ENCODE peak calls at places on chromosomes 6 and 20, in ten cellular contexts. O is left lung; K is AG04450; U is NB4; H is fibroblast of the aortic adventitia; S is CD4-positive, CD25-positive, alpha-beta regulatory T cell; R is heart right ventricle; G is pancreas; B is BJ; C is tibial nerve. V is an unnamed sample.

GRCh38 chr20:63830821-63831593 is at the start of gene ZBTB46:
- DNase-seq in S (no peak), G (peak), B (no peak), C (no peak), O (peak), R (peak), K (no peak), H (no peak), U (peak), V (no peak)

GRCh38 chr20:38152175-38153010 is 12.7 kb downstream of the TGM2 start:
- DNase-seq in S (no peak), R (peak), K (no peak), C (peak), G (peak), U (peak), B (no peak), O (peak), H (peak), V (peak)

GRCh38 chr6:144064831-144065668 is 30.3 kb downstream of the SF3B5 start:
- DNase-seq in U (no peak), S (no peak), G (peak), R (no peak), O (no peak), C (no peak), H (no peak), B (no peak), K (no peak), V (no peak)

GRCh38 chr6:37258716-37259115 is 772 bp upstream of the TMEM217 start:
- DNase-seq in R (no peak), S (no peak), H (peak), O (no peak), G (no peak), K (no peak), B (no peak), U (no peak), C (no peak), V (no peak)

GRCh38 chr20:61933481-61933950 is 132.2 kb downstream of the TAF4 start:
- DNase-seq in O (no peak), B (no peak), U (no peak), K (no peak), H (no peak), C (peak), G (no peak), S (no peak), R (peak), V (no peak)

GRCh38 chr6:41176189-41176588 is 13.3 kb upstream of the TREM2 start:
- DNase-seq in R (no peak), C (no peak), B (no peak), H (no peak), U (no peak), G (no peak), S (no peak), O (no peak), K (no peak), V (no peak)

GRCh38 chr6:117951783-117952182 is 44.7 kb downstream of the SLC35F1 start:
- DNase-seq in U (no peak), S (no peak), R (no peak), K (no peak), O (no peak), G (no peak), B (no peak), H (no peak), C (no peak), V (peak)

GRCh38 chr6:152846825-152847224 is 96.2 kb downstream of the VIP start:
- DNase-seq in G (no peak), U (peak), C (no peak), H (no peak), K (no peak), R (no peak), B (no peak), S (no peak), O (no peak), V (no peak)

GRCh38 chr6:100753421-100753820 is 127.7 kb downstream of the ASCC3 start:
- DNase-seq in R (no peak), H (no peak), O (no peak), G (no peak), K (no peak), C (no peak), U (no peak), B (no peak), S (no peak), V (no peak)

GRCh38 chr6:29793036-29793356 is 34.6 kb upstream of the HLA-G start:
- DNase-seq in S (no peak), K (no peak), C (no peak), O (no peak), U (no peak), B (no peak), R (no peak), H (no peak), G (no peak), V (no peak)

GRCh38 chr6:154754152-154754551 is 20.9 kb downstream of the SCAF8 start:
- DNase-seq in O (no peak), R (no peak), G (no peak), U (no peak), H (peak), K (no peak), C (no peak), B (no peak), S (no peak), V (peak)

GRCh38 chr6:4209201-4209600 is 73.8 kb upstream of the ECI2 start:
- DNase-seq in O (no peak), G (no peak), S (no peak), U (peak), R (no peak), H (no peak), K (no peak), B (no peak), C (no peak), V (no peak)

GRCh38 chr20:24147961-24148360 is 159.4 kb upstream of the GGTLC1 start:
- DNase-seq in U (no peak), B (no peak), R (no peak), S (no peak), G (no peak), O (no peak), C (no peak), K (no peak), H (no peak), V (no peak)

GRCh38 chr6:16570946-16571345 is 190.3 kb downstream of the ATXN1 start:
- DNase-seq in K (no peak), U (no peak), S (no peak), B (no peak), H (no peak), C (no peak), R (no peak), G (no peak), O (no peak), V (no peak)

GRCh38 chr6:40256831-40257230 is 322.6 kb upstream of the MOCS1 start:
- DNase-seq in K (no peak), H (no peak), R (no peak), B (no peak), O (no peak), G (no peak), S (no peak), C (no peak), U (no peak), V (no peak)

GRCh38 chr20:3449319-3449718 is 21.5 kb upstream of the ATRN start:
- DNase-seq in H (no peak), B (no peak), K (no peak), O (no peak), U (no peak), C (no peak), S (no peak), R (no peak), G (no peak), V (no peak)

GRCh38 chr6:143007626-143008025 is 53.1 kb upstream of the AIG1 start:
- DNase-seq in G (no peak), B (peak), K (no peak), C (no peak), O (no peak), R (no peak), S (no peak), U (no peak), H (peak), V (no peak)

GRCh38 chr6:10838794-10839333 is 525 bp upstream of the MAK start:
- DNase-seq in C (no peak), K (no peak), R (no peak), U (no peak), O (no peak), B (no peak), G (no peak), S (no peak), H (no peak), V (no peak)

GRCh38 chr20:2804921-2805681 is 4.7 kb upstream of the CPXM1 start:
- DNase-seq in R (no peak), O (peak), G (no peak), B (no peak), C (no peak), H (peak), U (peak), K (no peak), S (no peak), V (no peak)

GRCh38 chr20:35730583-35731468 is 11.2 kb downstream of the RBM39 start:
- DNase-seq in G (no peak), B (no peak), C (no peak), O (no peak), U (no peak), S (no peak), R (no peak), H (no peak), K (no peak), V (no peak)

GRCh38 chr20:25695532-25696383 is 895 bp downstream of the ZNF337 start:
- DNase-seq in O (no peak), R (no peak), K (no peak), G (no peak), B (no peak), S (no peak), C (no peak), U (peak), H (peak), V (no peak)

GRCh38 chr20:63828951-63829350 is 2.1 kb downstream of the ZBTB46 start:
- DNase-seq in G (no peak), U (peak), C (no peak), O (no peak), S (no peak), R (no peak), B (no peak), H (no peak), K (no peak), V (no peak)

GRCh38 chr6:55040102-55040848 is 134.0 kb upstream of the HCRTR2 start:
- DNase-seq in H (peak), G (no peak), S (no peak), U (no peak), O (no peak), R (no peak), K (peak), B (peak), C (no peak), V (peak)

GRCh38 chr20:63310265-63310971 is 17.4 kb downstream of the COL20A1 start:
- DNase-seq in B (no peak), O (peak), U (no peak), C (no peak), R (no peak), S (no peak), H (no peak), G (peak), K (no peak), V (no peak)

GRCh38 chr20:35199696-35200095 is 26.8 kb upstream of the MMP24 start:
- DNase-seq in B (no peak), U (no peak), R (no peak), C (no peak), S (no peak), G (no peak), H (peak), K (no peak), O (no peak), V (no peak)

GRCh38 chr20:49541733-49542513 is 26.0 kb downstream of the PTGIS start:
- DNase-seq in K (peak), S (peak), U (peak), O (no peak), C (peak), B (no peak), H (peak), R (peak), G (peak), V (peak)

GRCh38 chr6:85460951-85461805 is 11.3 kb downstream of the NT5E start:
- DNase-seq in K (no peak), U (peak), B (no peak), C (no peak), G (no peak), R (no peak), S (peak), O (no peak), H (peak), V (no peak)

GRCh38 chr20:36274248-36274841 is 31.8 kb upstream of the DLGAP4 start:
- DNase-seq in R (no peak), C (no peak), H (no peak), O (no peak), G (no peak), B (no peak), S (no peak), U (no peak), K (no peak), V (no peak)

GRCh38 chr6:72324591-72324990 is 297.3 kb upstream of the KCNQ5 start:
- DNase-seq in B (no peak), H (no peak), U (peak), S (no peak), R (no peak), K (no peak), O (no peak), C (no peak), G (no peak), V (no peak)

GRCh38 chr20:3908667-3909066 is 19.5 kb downstream of the PANK2 start:
- DNase-seq in B (no peak), H (no peak), U (no peak), R (peak), K (no peak), O (no peak), G (no peak), S (no peak), C (no peak), V (no peak)

GRCh38 chr6:21423106-21423854 is 170.3 kb upstream of the SOX4 start:
- DNase-seq in C (no peak), K (no peak), O (peak), R (no peak), B (no peak), U (no peak), S (no peak), H (no peak), G (no peak), V (no peak)

GRCh38 chr6:111306104-111306888 is 176.7 kb downstream of the REV3L start:
- DNase-seq in S (no peak), B (no peak), H (no peak), G (no peak), K (no peak), C (no peak), U (no peak), R (no peak), O (no peak), V (no peak)

GRCh38 chr6:111307275-111307858 is 175.7 kb downstream of the REV3L start:
- DNase-seq in H (no peak), K (no peak), S (no peak), R (no peak), C (no peak), B (no peak), G (no peak), O (no peak), U (no peak), V (no peak)

GRCh38 chr6:111297776-111298175 is 185.2 kb downstream of the REV3L start:
- DNase-seq in O (no peak), K (no peak), B (no peak), U (no peak), G (no peak), C (no peak), H (no peak), R (no peak), S (no peak), V (no peak)

GRCh38 chr6:111301914-111302313 is 181.1 kb downstream of the REV3L start:
- DNase-seq in S (no peak), U (no peak), C (no peak), R (no peak), K (no peak), G (no peak), B (no peak), H (no peak), O (no peak), V (no peak)
- H3K4me3 ChIP-seq in S (no peak), U (no peak), C (no peak), R (no peak), K (no peak), G (no peak), B (no peak), H (no peak), O (no peak), V (no peak)

GRCh38 chr6:33744895-33745546 is 1.7 kb downstream of the IP6K3 start:
- DNase-seq in G (no peak), C (no peak), K (no peak), R (no peak), B (no peak), H (no peak), U (no peak), S (no peak), O (no peak), V (no peak)
- H3K4me3 ChIP-seq in G (no peak), C (no peak), K (no peak), R (peak), B (no peak), H (no peak), U (no peak), S (no peak), O (peak), V (no peak)

GRCh38 chr6:107737397-107737793 is 86.7 kb downstream of the SCML4 start:
- DNase-seq in C (no peak), G (no peak), U (no peak), S (no peak), R (no peak), O (no peak), B (no peak), H (no peak), K (no peak), V (no peak)

GRCh38 chr6:107743311-107743710 is 80.8 kb downstream of the SCML4 start:
- DNase-seq in K (no peak), O (no peak), C (no peak), H (no peak), S (no peak), B (no peak), U (no peak), G (no peak), R (no peak), V (no peak)

GRCh38 chr6:107736713-107737396 is 87.3 kb downstream of the SCML4 start:
- DNase-seq in H (no peak), S (peak), B (no peak), U (no peak), K (no peak), G (no peak), R (no peak), C (no peak), O (no peak), V (no peak)

GRCh38 chr6:107741191-107741680 is 82.9 kb downstream of the SCML4 start:
- DNase-seq in K (no peak), O (no peak), G (no peak), H (peak), B (no peak), R (no peak), S (no peak), U (no peak), C (no peak), V (no peak)

DNA sequence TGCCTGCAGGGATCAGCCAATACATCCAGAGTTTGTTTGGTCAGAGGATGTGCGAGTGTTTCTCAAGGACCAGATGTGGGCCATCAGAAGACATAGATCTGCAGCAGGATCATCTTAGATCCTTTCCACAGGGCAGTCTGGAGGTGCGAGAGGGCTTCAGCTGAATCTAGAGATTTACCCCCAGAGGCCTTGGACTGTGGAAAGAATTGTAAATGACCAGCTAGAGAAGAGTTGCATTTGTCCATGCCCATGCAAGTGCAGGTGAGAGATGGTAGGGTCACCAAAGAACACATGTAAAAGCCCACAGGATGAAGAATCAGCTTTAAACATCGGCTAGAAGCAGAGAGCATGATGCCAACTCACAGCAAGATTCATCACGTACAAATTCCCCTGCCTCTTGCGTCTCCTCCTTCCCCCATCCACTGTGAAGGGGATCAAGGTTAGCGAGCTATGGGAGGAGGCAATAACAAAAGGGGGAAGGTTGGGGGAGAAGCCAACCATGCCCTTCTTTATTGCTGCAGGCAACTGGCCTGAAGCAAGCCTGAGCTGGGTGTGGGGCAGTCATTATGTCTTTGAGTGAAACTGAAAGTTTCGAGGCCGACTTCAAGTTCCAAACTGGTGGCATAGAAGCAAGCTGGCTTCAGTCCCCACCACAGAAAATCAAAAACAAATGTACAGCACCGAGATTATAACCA is 83.5 kb downstream of the SCML4 start:
- DNase-seq in G (no peak), B (no peak), H (peak), R (no peak), U (no peak), C (no peak), O (no peak), S (peak), K (no peak), V (no peak)
- H3K4me3 ChIP-seq in G (no peak), B (peak), H (peak), R (no peak), U (no peak), C (no peak), O (no peak), S (peak), K (no peak), V (no peak)

GRCh38 chr20:6644818-6645620 is 122.5 kb upstream of the BMP2 start:
- DNase-seq in R (no peak), O (no peak), G (no peak), U (no peak), H (no peak), S (no peak), B (no peak), C (no peak), K (no peak), V (no peak)
- H3K4me3 ChIP-seq in R (no peak), O (no peak), G (no peak), U (no peak), H (no peak), S (no peak), B (no peak), C (no peak), K (no peak), V (no peak)

GRCh38 chr6:90940812-90941481 is 354.1 kb upstream of the MAP3K7 start:
- DNase-seq in H (peak), R (no peak), G (no peak), B (peak), U (peak), C (no peak), K (peak), O (no peak), S (peak), V (peak)
- H3K4me3 ChIP-seq in H (no peak), R (no peak), G (no peak), B (no peak), U (no peak), C (no peak), K (no peak), O (no peak), S (peak), V (no peak)

DNA sequence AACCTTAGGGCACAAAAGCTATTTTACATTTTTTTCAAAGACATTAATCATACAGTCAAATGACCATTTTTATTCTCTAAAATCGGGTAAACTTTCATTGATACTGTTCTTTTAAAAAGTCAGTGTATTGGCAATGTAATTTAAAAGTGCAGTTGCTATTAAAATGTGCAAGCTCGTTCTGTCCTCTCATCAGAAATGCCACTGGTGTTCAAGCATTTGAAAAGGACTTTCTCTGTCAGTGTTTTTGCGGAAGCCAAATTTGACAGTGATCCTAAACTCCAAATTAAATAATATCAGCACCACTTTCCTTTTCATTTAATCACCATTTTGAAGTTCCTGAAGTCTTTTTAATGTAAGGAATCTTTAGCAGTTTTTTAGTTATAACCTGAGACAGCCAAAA is 69.6 kb downstream of the AFG1L start:
- DNase-seq in H (no peak), K (no peak), S (no peak), B (no peak), R (no peak), U (peak), C (no peak), O (no peak), G (no peak), V (no peak)
- H3K4me3 ChIP-seq in H (no peak), K (no peak), S (peak), B (no peak), R (no peak), U (peak), C (no peak), O (peak), G (no peak), V (no peak)

GRCh38 chr6:56850618-56851017 is 104.3 kb upstream of the BEND6 start:
- DNase-seq in G (no peak), B (no peak), R (no peak), U (no peak), H (peak), S (no peak), K (no peak), O (no peak), C (no peak), V (no peak)
- H3K4me3 ChIP-seq in G (no peak), B (peak), R (peak), U (no peak), H (peak), S (no peak), K (peak), O (peak), C (no peak), V (peak)

DNA sequence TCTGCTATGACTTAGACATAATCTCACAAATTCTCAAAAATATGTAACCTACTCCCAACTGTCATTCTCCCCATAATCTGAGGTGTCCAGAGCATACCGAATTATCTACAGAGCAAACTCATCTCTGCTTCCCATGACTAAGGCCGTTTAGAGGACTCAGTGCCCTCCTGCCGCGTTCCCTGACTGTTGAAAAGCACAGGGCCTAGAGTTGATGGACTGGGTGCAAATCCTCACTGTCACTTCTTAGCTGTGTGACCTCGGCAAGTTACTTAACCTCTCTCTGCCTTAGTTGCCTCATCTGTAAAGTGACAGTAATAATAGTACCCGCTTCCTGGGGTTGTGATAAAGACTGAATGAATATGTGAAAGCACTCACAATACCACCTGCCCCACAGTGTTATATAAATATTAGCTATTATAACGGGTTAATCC is 4.7 kb upstream of the TUBB2A start:
- DNase-seq in S (no peak), K (no peak), H (no peak), G (no peak), U (peak), C (no peak), O (no peak), B (no peak), R (no peak), V (no peak)
- H3K4me3 ChIP-seq in S (peak), K (peak), H (no peak), G (no peak), U (peak), C (peak), O (peak), B (peak), R (peak), V (peak)

GRCh38 chr20:57190536-57191265 is 75.7 kb downstream of the BMP7 start:
- DNase-seq in K (no peak), O (no peak), S (no peak), G (no peak), R (no peak), H (no peak), B (no peak), C (no peak), U (peak), V (no peak)
- H3K4me3 ChIP-seq in K (no peak), O (no peak), S (no peak), G (no peak), R (no peak), H (no peak), B (no peak), C (no peak), U (no peak), V (no peak)